ENCODE peak calls at places on chromosomes 7 and 10, in eight cellular contexts. S is activated effector memory CD4-positive, alpha-beta T cell treated with Interleukin-2 at 50 U/mL for 16 hours; R is NCI-H146; W is midbrain; E is fibroblast of mammary gland; J is KG1; I is HEK293T; N is occipital lobe. L is an unnamed sample.

GRCh38 chr10:49290131-49290530 is 8.8 kb upstream of the C10orf71 start:
- DNase-seq in I (no peak), W (no peak), J (no peak), R (no peak), E (no peak), N (no peak), S (no peak), L (no peak)

GRCh38 chr7:117401293-117402002 is 25.8 kb downstream of the ASZ1 start:
- DNase-seq in W (no peak), I (peak), J (no peak), E (no peak), S (no peak), N (no peak), R (no peak), L (no peak)

GRCh38 chr10:58435297-58435696 is 50.1 kb downstream of the TFAM start:
- DNase-seq in N (no peak), E (peak), R (no peak), W (no peak), S (no peak), J (no peak), I (peak), L (no peak)

GRCh38 chr7:49294611-49295010 is 370.3 kb downstream of the CDC14C start:
- DNase-seq in E (peak), R (no peak), N (no peak), S (no peak), J (no peak), W (no peak), I (no peak), L (no peak)

GRCh38 chr10:117656385-117657367 is 114.1 kb downstream of the EMX2 start:
- DNase-seq in I (no peak), W (no peak), N (no peak), R (no peak), S (no peak), E (no peak), J (no peak), L (no peak)

GRCh38 chr10:132942101-132942739 is at the start of gene CFAP46:
- DNase-seq in E (peak), S (no peak), I (no peak), R (no peak), W (peak), J (no peak), N (peak), L (no peak)

GRCh38 chr7:108270385-108270784 is 140.2 kb upstream of the LAMB4 start:
- DNase-seq in W (no peak), R (no peak), J (no peak), S (no peak), N (no peak), E (no peak), I (no peak), L (no peak)

GRCh38 chr10:19499291-19499765 is 316.9 kb upstream of the PLXDC2 start:
- DNase-seq in S (no peak), R (no peak), W (no peak), J (no peak), I (no peak), N (no peak), E (no peak), L (no peak)

GRCh38 chr7:44184221-44184873 is 4.9 kb downstream of the GCK start:
- DNase-seq in I (peak), R (peak), N (no peak), S (no peak), W (no peak), J (no peak), E (peak), L (no peak)

GRCh38 chr10:99438890-99439289 is 8.5 kb upstream of the GOT1 start:
- DNase-seq in E (no peak), J (no peak), R (no peak), N (no peak), W (no peak), I (no peak), S (no peak), L (no peak)

L was measured in NCI-H510A treated with DMSO at 0.1 percent for 48 hours.